ENCODE peak calls at places on chromosome 10, in eight cellular contexts. One of them, this sample, is unnamed.
A peak's percentile ranks its signal among the peaks of the same experiment; 100 is the strongest.

GRCh38 chr10:77940225-77940624 is 13.7 kb upstream of the DLG5 start:
- DNase-seq in A172: no peak
- DNase-seq in HEK293T: no peak
- DNase-seq in NCI-H2081 treated with DMSO at 0.1 percent for 48 hours: no peak
- DNase-seq in stimulated activated CD8-positive, alpha-beta memory T cell treated with anti-CD3 and anti-CD28 coated beads, Interleukin-2, amount 100 ng/mL, for 48 hours: no peak
- DNase-seq in stimulated activated CD4-positive, alpha-beta T cell treated with anti-CD3 and anti-CD28 coated beads, Interleukin-12 subunit alpha, Interleukin-12 subunit beta, amount 100 ng/mL, for 24 hours: no peak
- DNase-seq in hypothalamus: no peak
- DNase-seq in HFFc6: no peak
- DNase-seq in this sample: no peak

GRCh38 chr10:112649492-112650152 is 202.6 kb downstream of the VTI1A start:
- DNase-seq in HEK293T: no peak
- DNase-seq in hypothalamus: no peak
- DNase-seq in A172: no peak
- DNase-seq in stimulated activated CD8-positive, alpha-beta memory T cell treated with anti-CD3 and anti-CD28 coated beads, Interleukin-2, amount 100 ng/mL, for 48 hours: no peak
- DNase-seq in HFFc6: peak; percentile 46
- DNase-seq in NCI-H2081 treated with DMSO at 0.1 percent for 48 hours: no peak
- DNase-seq in stimulated activated CD4-positive, alpha-beta T cell treated with anti-CD3 and anti-CD28 coated beads, Interleukin-12 subunit alpha, Interleukin-12 subunit beta, amount 100 ng/mL, for 24 hours: no peak
- DNase-seq in this sample: no peak

GRCh38 chr10:117272195-117273076 is 31.5 kb downstream of the SLC18A2 start:
- DNase-seq in stimulated activated CD4-positive, alpha-beta T cell treated with anti-CD3 and anti-CD28 coated beads, Interleukin-12 subunit alpha, Interleukin-12 subunit beta, amount 100 ng/mL, for 24 hours: no peak
- DNase-seq in stimulated activated CD8-positive, alpha-beta memory T cell treated with anti-CD3 and anti-CD28 coated beads, Interleukin-2, amount 100 ng/mL, for 48 hours: no peak
- DNase-seq in hypothalamus: no peak
- DNase-seq in HFFc6: no peak
- DNase-seq in NCI-H2081 treated with DMSO at 0.1 percent for 48 hours: no peak
- DNase-seq in A172: no peak
- DNase-seq in HEK293T: no peak
- DNase-seq in this sample: no peak

GRCh38 chr10:86248062-86248461 is 118.5 kb downstream of the GRID1 start:
- DNase-seq in stimulated activated CD4-positive, alpha-beta T cell treated with anti-CD3 and anti-CD28 coated beads, Interleukin-12 subunit alpha, Interleukin-12 subunit beta, amount 100 ng/mL, for 24 hours: no peak
- DNase-seq in A172: no peak
- DNase-seq in NCI-H2081 treated with DMSO at 0.1 percent for 48 hours: no peak
- DNase-seq in HEK293T: no peak
- DNase-seq in hypothalamus: no peak
- DNase-seq in HFFc6: no peak
- DNase-seq in stimulated activated CD8-positive, alpha-beta memory T cell treated with anti-CD3 and anti-CD28 coated beads, Interleukin-2, amount 100 ng/mL, for 48 hours: no peak
- DNase-seq in this sample: no peak

GRCh38 chr10:97701438-97702064 is 12.0 kb upstream of the MARVELD1 start:
- DNase-seq in stimulated activated CD8-positive, alpha-beta memory T cell treated with anti-CD3 and anti-CD28 coated beads, Interleukin-2, amount 100 ng/mL, for 48 hours: no peak
- DNase-seq in stimulated activated CD4-positive, alpha-beta T cell treated with anti-CD3 and anti-CD28 coated beads, Interleukin-12 subunit alpha, Interleukin-12 subunit beta, amount 100 ng/mL, for 24 hours: no peak
- DNase-seq in hypothalamus: peak; percentile 44
- DNase-seq in HFFc6: peak; percentile 74
- DNase-seq in NCI-H2081 treated with DMSO at 0.1 percent for 48 hours: no peak
- DNase-seq in A172: peak; percentile 73
- DNase-seq in HEK293T: peak; percentile 89
- DNase-seq in this sample: peak; percentile 76

GRCh38 chr10:104274762-104275721 is 6.1 kb downstream of the GSTO2 start:
- DNase-seq in stimulated activated CD8-positive, alpha-beta memory T cell treated with anti-CD3 and anti-CD28 coated beads, Interleukin-2, amount 100 ng/mL, for 48 hours: peak; percentile 34
- DNase-seq in A172: no peak
- DNase-seq in stimulated activated CD4-positive, alpha-beta T cell treated with anti-CD3 and anti-CD28 coated beads, Interleukin-12 subunit alpha, Interleukin-12 subunit beta, amount 100 ng/mL, for 24 hours: no peak
- DNase-seq in HFFc6: no peak
- DNase-seq in NCI-H2081 treated with DMSO at 0.1 percent for 48 hours: no peak
- DNase-seq in HEK293T: peak; percentile 83
- DNase-seq in hypothalamus: peak; percentile 56
- DNase-seq in this sample: peak; percentile 42

GRCh38 chr10:35448687-35449662 is 112.7 kb downstream of the CCNY start:
- DNase-seq in stimulated activated CD8-positive, alpha-beta memory T cell treated with anti-CD3 and anti-CD28 coated beads, Interleukin-2, amount 100 ng/mL, for 48 hours: no peak
- DNase-seq in hypothalamus: peak; percentile 33
- DNase-seq in A172: no peak
- DNase-seq in HEK293T: no peak
- DNase-seq in stimulated activated CD4-positive, alpha-beta T cell treated with anti-CD3 and anti-CD28 coated beads, Interleukin-12 subunit alpha, Interleukin-12 subunit beta, amount 100 ng/mL, for 24 hours: no peak
- DNase-seq in NCI-H2081 treated with DMSO at 0.1 percent for 48 hours: no peak
- DNase-seq in HFFc6: no peak
- DNase-seq in this sample: no peak

GRCh38 chr10:3806603-3807002 is 21.6 kb upstream of the KLF6 start:
- DNase-seq in HEK293T: no peak
- DNase-seq in stimulated activated CD4-positive, alpha-beta T cell treated with anti-CD3 and anti-CD28 coated beads, Interleukin-12 subunit alpha, Interleukin-12 subunit beta, amount 100 ng/mL, for 24 hours: no peak
- DNase-seq in NCI-H2081 treated with DMSO at 0.1 percent for 48 hours: no peak
- DNase-seq in stimulated activated CD8-positive, alpha-beta memory T cell treated with anti-CD3 and anti-CD28 coated beads, Interleukin-2, amount 100 ng/mL, for 48 hours: no peak
- DNase-seq in A172: peak; percentile 86
- DNase-seq in hypothalamus: no peak
- DNase-seq in HFFc6: peak; percentile 82
- DNase-seq in this sample: peak; percentile 30

GRCh38 chr10:127392351-127393235 is 156.5 kb upstream of the NPS start:
- DNase-seq in A172: no peak
- DNase-seq in NCI-H2081 treated with DMSO at 0.1 percent for 48 hours: no peak
- DNase-seq in stimulated activated CD8-positive, alpha-beta memory T cell treated with anti-CD3 and anti-CD28 coated beads, Interleukin-2, amount 100 ng/mL, for 48 hours: no peak
- DNase-seq in HEK293T: no peak
- DNase-seq in stimulated activated CD4-positive, alpha-beta T cell treated with anti-CD3 and anti-CD28 coated beads, Interleukin-12 subunit alpha, Interleukin-12 subunit beta, amount 100 ng/mL, for 24 hours: no peak
- DNase-seq in hypothalamus: peak; percentile 50
- DNase-seq in HFFc6: no peak
- DNase-seq in this sample: no peak

GRCh38 chr10:47311193-47311899 is 10.9 kb upstream of the GDF2 start:
- DNase-seq in hypothalamus: no peak
- DNase-seq in NCI-H2081 treated with DMSO at 0.1 percent for 48 hours: no peak
- DNase-seq in HFFc6: no peak
- DNase-seq in A172: peak; percentile 45
- DNase-seq in HEK293T: no peak
- DNase-seq in stimulated activated CD8-positive, alpha-beta memory T cell treated with anti-CD3 and anti-CD28 coated beads, Interleukin-2, amount 100 ng/mL, for 48 hours: no peak
- DNase-seq in stimulated activated CD4-positive, alpha-beta T cell treated with anti-CD3 and anti-CD28 coated beads, Interleukin-12 subunit alpha, Interleukin-12 subunit beta, amount 100 ng/mL, for 24 hours: no peak
- DNase-seq in this sample: no peak

GRCh38 chr10:69802424-69803161 is 887 bp downstream of the COL13A1 start:
- DNase-seq in stimulated activated CD8-positive, alpha-beta memory T cell treated with anti-CD3 and anti-CD28 coated beads, Interleukin-2, amount 100 ng/mL, for 48 hours: no peak
- DNase-seq in HFFc6: peak; percentile 48
- DNase-seq in A172: no peak
- DNase-seq in HEK293T: peak; percentile 62
- DNase-seq in stimulated activated CD4-positive, alpha-beta T cell treated with anti-CD3 and anti-CD28 coated beads, Interleukin-12 subunit alpha, Interleukin-12 subunit beta, amount 100 ng/mL, for 24 hours: no peak
- DNase-seq in NCI-H2081 treated with DMSO at 0.1 percent for 48 hours: no peak
- DNase-seq in hypothalamus: no peak
- DNase-seq in this sample: no peak

GRCh38 chr10:43402880-43403452 is 6.0 kb downstream of the HNRNPF start:
- DNase-seq in stimulated activated CD8-positive, alpha-beta memory T cell treated with anti-CD3 and anti-CD28 coated beads, Interleukin-2, amount 100 ng/mL, for 48 hours: no peak
- DNase-seq in HEK293T: no peak
- DNase-seq in NCI-H2081 treated with DMSO at 0.1 percent for 48 hours: no peak
- DNase-seq in hypothalamus: no peak
- DNase-seq in HFFc6: no peak
- DNase-seq in A172: no peak
- DNase-seq in stimulated activated CD4-positive, alpha-beta T cell treated with anti-CD3 and anti-CD28 coated beads, Interleukin-12 subunit alpha, Interleukin-12 subunit beta, amount 100 ng/mL, for 24 hours: no peak
- DNase-seq in this sample: no peak

GRCh38 chr10:29386347-29386999 is 97.6 kb downstream of the LYZL1 start:
- DNase-seq in stimulated activated CD8-positive, alpha-beta memory T cell treated with anti-CD3 and anti-CD28 coated beads, Interleukin-2, amount 100 ng/mL, for 48 hours: no peak
- DNase-seq in A172: peak; percentile 40
- DNase-seq in HFFc6: peak; percentile 9
- DNase-seq in stimulated activated CD4-positive, alpha-beta T cell treated with anti-CD3 and anti-CD28 coated beads, Interleukin-12 subunit alpha, Interleukin-12 subunit beta, amount 100 ng/mL, for 24 hours: no peak
- DNase-seq in hypothalamus: no peak
- DNase-seq in NCI-H2081 treated with DMSO at 0.1 percent for 48 hours: no peak
- DNase-seq in HEK293T: peak; percentile 22
- DNase-seq in this sample: peak; percentile 54

GRCh38 chr10:113058175-113058961 is 108.3 kb downstream of the TCF7L2 start:
- DNase-seq in hypothalamus: no peak
- DNase-seq in stimulated activated CD8-positive, alpha-beta memory T cell treated with anti-CD3 and anti-CD28 coated beads, Interleukin-2, amount 100 ng/mL, for 48 hours: no peak
- DNase-seq in HFFc6: peak; percentile 50
- DNase-seq in stimulated activated CD4-positive, alpha-beta T cell treated with anti-CD3 and anti-CD28 coated beads, Interleukin-12 subunit alpha, Interleukin-12 subunit beta, amount 100 ng/mL, for 24 hours: no peak
- DNase-seq in HEK293T: no peak
- DNase-seq in A172: no peak
- DNase-seq in NCI-H2081 treated with DMSO at 0.1 percent for 48 hours: no peak
- DNase-seq in this sample: no peak

GRCh38 chr10:38094158-38094922 is at the start of gene ZNF37A:
- DNase-seq in hypothalamus: peak; percentile 94
- DNase-seq in HEK293T: peak; percentile 60
- DNase-seq in stimulated activated CD4-positive, alpha-beta T cell treated with anti-CD3 and anti-CD28 coated beads, Interleukin-12 subunit alpha, Interleukin-12 subunit beta, amount 100 ng/mL, for 24 hours: peak; percentile 82
- DNase-seq in NCI-H2081 treated with DMSO at 0.1 percent for 48 hours: peak; percentile 71
- DNase-seq in stimulated activated CD8-positive, alpha-beta memory T cell treated with anti-CD3 and anti-CD28 coated beads, Interleukin-2, amount 100 ng/mL, for 48 hours: peak; percentile 84
- DNase-seq in A172: peak; percentile 93
- DNase-seq in HFFc6: peak; percentile 92
- DNase-seq in this sample: peak; percentile 98

GRCh38 chr10:71220689-71221540 is 8.5 kb downstream of the UNC5B start:
- DNase-seq in HFFc6: no peak
- DNase-seq in stimulated activated CD8-positive, alpha-beta memory T cell treated with anti-CD3 and anti-CD28 coated beads, Interleukin-2, amount 100 ng/mL, for 48 hours: no peak
- DNase-seq in stimulated activated CD4-positive, alpha-beta T cell treated with anti-CD3 and anti-CD28 coated beads, Interleukin-12 subunit alpha, Interleukin-12 subunit beta, amount 100 ng/mL, for 24 hours: no peak
- DNase-seq in NCI-H2081 treated with DMSO at 0.1 percent for 48 hours: no peak
- DNase-seq in A172: peak; percentile 25
- DNase-seq in hypothalamus: no peak
- DNase-seq in HEK293T: no peak
- DNase-seq in this sample: no peak

GRCh38 chr10:13115832-13116793 is 16.1 kb downstream of the OPTN start:
- DNase-seq in stimulated activated CD4-positive, alpha-beta T cell treated with anti-CD3 and anti-CD28 coated beads, Interleukin-12 subunit alpha, Interleukin-12 subunit beta, amount 100 ng/mL, for 24 hours: no peak
- DNase-seq in stimulated activated CD8-positive, alpha-beta memory T cell treated with anti-CD3 and anti-CD28 coated beads, Interleukin-2, amount 100 ng/mL, for 48 hours: no peak
- DNase-seq in hypothalamus: no peak
- DNase-seq in NCI-H2081 treated with DMSO at 0.1 percent for 48 hours: no peak
- DNase-seq in A172: no peak
- DNase-seq in HFFc6: no peak
- DNase-seq in HEK293T: no peak
- DNase-seq in this sample: peak; percentile 46

GRCh38 chr10:44194435-44194834 is 190.5 kb downstream of the CXCL12 start:
- DNase-seq in HFFc6: no peak
- DNase-seq in HEK293T: no peak
- DNase-seq in stimulated activated CD4-positive, alpha-beta T cell treated with anti-CD3 and anti-CD28 coated beads, Interleukin-12 subunit alpha, Interleukin-12 subunit beta, amount 100 ng/mL, for 24 hours: no peak
- DNase-seq in stimulated activated CD8-positive, alpha-beta memory T cell treated with anti-CD3 and anti-CD28 coated beads, Interleukin-2, amount 100 ng/mL, for 48 hours: no peak
- DNase-seq in hypothalamus: no peak
- DNase-seq in A172: no peak
- DNase-seq in NCI-H2081 treated with DMSO at 0.1 percent for 48 hours: no peak
- DNase-seq in this sample: no peak

GRCh38 chr10:49356945-49357344 is 38.9 kb downstream of the DRGX start:
- DNase-seq in stimulated activated CD4-positive, alpha-beta T cell treated with anti-CD3 and anti-CD28 coated beads, Interleukin-12 subunit alpha, Interleukin-12 subunit beta, amount 100 ng/mL, for 24 hours: no peak
- DNase-seq in NCI-H2081 treated with DMSO at 0.1 percent for 48 hours: no peak
- DNase-seq in A172: no peak
- DNase-seq in stimulated activated CD8-positive, alpha-beta memory T cell treated with anti-CD3 and anti-CD28 coated beads, Interleukin-2, amount 100 ng/mL, for 48 hours: no peak
- DNase-seq in HEK293T: no peak
- DNase-seq in HFFc6: no peak
- DNase-seq in hypothalamus: no peak
- DNase-seq in this sample: peak; percentile 68

GRCh38 chr10:126422561-126422960 is 34.3 kb upstream of the ADAM12 start:
- DNase-seq in hypothalamus: no peak
- DNase-seq in A172: peak; percentile 52
- DNase-seq in stimulated activated CD8-positive, alpha-beta memory T cell treated with anti-CD3 and anti-CD28 coated beads, Interleukin-2, amount 100 ng/mL, for 48 hours: no peak
- DNase-seq in HFFc6: no peak
- DNase-seq in stimulated activated CD4-positive, alpha-beta T cell treated with anti-CD3 and anti-CD28 coated beads, Interleukin-12 subunit alpha, Interleukin-12 subunit beta, amount 100 ng/mL, for 24 hours: no peak
- DNase-seq in NCI-H2081 treated with DMSO at 0.1 percent for 48 hours: no peak
- DNase-seq in HEK293T: no peak
- DNase-seq in this sample: no peak

GRCh38 chr10:103969436-103969835 is 2.5 kb downstream of the SLK start:
- DNase-seq in HFFc6: no peak
- DNase-seq in HEK293T: no peak
- DNase-seq in A172: no peak
- DNase-seq in stimulated activated CD8-positive, alpha-beta memory T cell treated with anti-CD3 and anti-CD28 coated beads, Interleukin-2, amount 100 ng/mL, for 48 hours: no peak
- DNase-seq in hypothalamus: no peak
- DNase-seq in NCI-H2081 treated with DMSO at 0.1 percent for 48 hours: no peak
- DNase-seq in stimulated activated CD4-positive, alpha-beta T cell treated with anti-CD3 and anti-CD28 coated beads, Interleukin-12 subunit alpha, Interleukin-12 subunit beta, amount 100 ng/mL, for 24 hours: no peak
- DNase-seq in this sample: no peak

GRCh38 chr10:96380821-96381220 is 22.0 kb upstream of the OPALIN start:
- DNase-seq in NCI-H2081 treated with DMSO at 0.1 percent for 48 hours: no peak
- DNase-seq in stimulated activated CD4-positive, alpha-beta T cell treated with anti-CD3 and anti-CD28 coated beads, Interleukin-12 subunit alpha, Interleukin-12 subunit beta, amount 100 ng/mL, for 24 hours: no peak
- DNase-seq in A172: peak; percentile 29
- DNase-seq in hypothalamus: no peak
- DNase-seq in HEK293T: no peak
- DNase-seq in HFFc6: peak; percentile 20
- DNase-seq in stimulated activated CD8-positive, alpha-beta memory T cell treated with anti-CD3 and anti-CD28 coated beads, Interleukin-2, amount 100 ng/mL, for 48 hours: no peak
- DNase-seq in this sample: no peak

GRCh38 chr10:101467286-101467770 is 113.4 kb downstream of the BTRC start:
- DNase-seq in NCI-H2081 treated with DMSO at 0.1 percent for 48 hours: peak; percentile 77
- DNase-seq in hypothalamus: no peak
- DNase-seq in HFFc6: peak; percentile 69
- DNase-seq in A172: peak; percentile 64
- DNase-seq in stimulated activated CD4-positive, alpha-beta T cell treated with anti-CD3 and anti-CD28 coated beads, Interleukin-12 subunit alpha, Interleukin-12 subunit beta, amount 100 ng/mL, for 24 hours: no peak
- DNase-seq in HEK293T: peak; percentile 72
- DNase-seq in stimulated activated CD8-positive, alpha-beta memory T cell treated with anti-CD3 and anti-CD28 coated beads, Interleukin-2, amount 100 ng/mL, for 48 hours: no peak
- DNase-seq in this sample: peak; percentile 76

GRCh38 chr10:10605551-10606081 is 412.1 kb upstream of the CELF2 start:
- DNase-seq in stimulated activated CD4-positive, alpha-beta T cell treated with anti-CD3 and anti-CD28 coated beads, Interleukin-12 subunit alpha, Interleukin-12 subunit beta, amount 100 ng/mL, for 24 hours: no peak
- DNase-seq in NCI-H2081 treated with DMSO at 0.1 percent for 48 hours: no peak
- DNase-seq in HEK293T: no peak
- DNase-seq in HFFc6: peak; percentile 32
- DNase-seq in hypothalamus: no peak
- DNase-seq in A172: no peak
- DNase-seq in stimulated activated CD8-positive, alpha-beta memory T cell treated with anti-CD3 and anti-CD28 coated beads, Interleukin-2, amount 100 ng/mL, for 48 hours: no peak
- DNase-seq in this sample: no peak

GRCh38 chr10:10785627-10786333 is 231.9 kb upstream of the CELF2 start:
- DNase-seq in stimulated activated CD4-positive, alpha-beta T cell treated with anti-CD3 and anti-CD28 coated beads, Interleukin-12 subunit alpha, Interleukin-12 subunit beta, amount 100 ng/mL, for 24 hours: no peak
- DNase-seq in NCI-H2081 treated with DMSO at 0.1 percent for 48 hours: no peak
- DNase-seq in HEK293T: no peak
- DNase-seq in A172: no peak
- DNase-seq in stimulated activated CD8-positive, alpha-beta memory T cell treated with anti-CD3 and anti-CD28 coated beads, Interleukin-2, amount 100 ng/mL, for 48 hours: no peak
- DNase-seq in HFFc6: peak; percentile 25
- DNase-seq in hypothalamus: no peak
- DNase-seq in this sample: no peak

GRCh38 chr10:124027306-124028050 is 65.9 kb downstream of the CHST15 start:
- DNase-seq in NCI-H2081 treated with DMSO at 0.1 percent for 48 hours: no peak
- DNase-seq in A172: no peak
- DNase-seq in stimulated activated CD4-positive, alpha-beta T cell treated with anti-CD3 and anti-CD28 coated beads, Interleukin-12 subunit alpha, Interleukin-12 subunit beta, amount 100 ng/mL, for 24 hours: no peak
- DNase-seq in HEK293T: no peak
- DNase-seq in stimulated activated CD8-positive, alpha-beta memory T cell treated with anti-CD3 and anti-CD28 coated beads, Interleukin-2, amount 100 ng/mL, for 48 hours: no peak
- DNase-seq in HFFc6: no peak
- DNase-seq in hypothalamus: no peak
- DNase-seq in this sample: no peak

This sample was measured in GM12865.